ENCODE peak calls at places on chromosome 1, in five cellular contexts. W is PC-9, X is neural progenitor cell, G is astrocyte, H is mesendoderm. A is an unnamed sample. For H3K79me2, the result is how much of the 10 kb centered on the place peaks cover.

GRCh38 chr1:185319152-185319501 is 2.1 kb upstream of the IVNS1ABP start:
- DNase-seq in W (no peak), X (no peak), G (no peak), H (no peak), A (no peak)

GRCh38 chr1:223109581-223110026 is 33.4 kb downstream of the TLR5 start:
- DNase-seq in W (peak), X (no peak), G (no peak), H (peak), A (no peak)

GRCh38 chr1:235866207-235866912 is at the start of gene LYST:
- DNase-seq in W (peak), X (peak), G (no peak), H (peak), A (peak)

GRCh38 chr1:46342084-46342656 is 1.6 kb downstream of the NSUN4 start:
- DNase-seq in W (peak), X (peak), G (peak), H (peak), A (peak)

GRCh38 chr1:22665752-22666151 is 12.7 kb downstream of the C1QB start:
- DNase-seq in W (peak), X (peak), G (peak), H (peak), A (peak)

GRCh38 chr1:206911064-206911663 is 10.6 kb downstream of the FCMR start:
- DNase-seq in W (peak), X (peak), G (peak), H (peak), A (peak)

GRCh38 chr1:222465211-222466041 is 82.5 kb downstream of the HHIPL2 start:
- DNase-seq in W (peak), X (peak), G (peak), H (peak), A (peak)

GRCh38 chr1:2028870-2029560 is 9.9 kb downstream of the GABRD start:
- DNase-seq in W (no peak), X (no peak), G (no peak), H (no peak), A (no peak)

GRCh38 chr1:166170726-166171125 is 3.9 kb upstream of the FAM78B start:
- DNase-seq in W (no peak), X (no peak), G (no peak), H (no peak), A (no peak)

GRCh38 chr1:224635356-224635755 is 19.2 kb downstream of the CNIH3 start:
- DNase-seq in W (peak), X (no peak), G (peak), H (no peak), A (peak)

GRCh38 chr1:23585321-23586022 is 26.2 kb upstream of the ID3 start:
- DNase-seq in W (peak), X (no peak), G (peak), H (no peak), A (peak)

GRCh38 chr1:224727851-224728250 is 111.7 kb downstream of the CNIH3 start:
- DNase-seq in W (no peak), X (no peak), G (peak), H (no peak), A (no peak)

GRCh38 chr1:56301791-56302190 is 277.6 kb downstream of the PLPP3 start:
- DNase-seq in W (no peak), X (no peak), G (peak), H (no peak), A (peak)

GRCh38 chr1:171140466-171140865 is 44.6 kb upstream of the FMO2 start:
- DNase-seq in W (no peak), X (no peak), G (no peak), H (no peak), A (no peak)

GRCh38 chr1:3909615-3910014 is 9.5 kb upstream of the C1orf174 start:
- DNase-seq in W (no peak), X (no peak), G (no peak), H (no peak), A (no peak)

GRCh38 chr1:147541672-147542548 is 609 bp downstream of the BCL9 start:
- DNase-seq in W (no peak), X (peak), G (peak), H (peak), A (peak)

GRCh38 chr1:151998611-151999362 is 5.1 kb upstream of the S100A10 start:
- DNase-seq in W (no peak), X (no peak), G (no peak), H (no peak), A (peak)

DNA sequence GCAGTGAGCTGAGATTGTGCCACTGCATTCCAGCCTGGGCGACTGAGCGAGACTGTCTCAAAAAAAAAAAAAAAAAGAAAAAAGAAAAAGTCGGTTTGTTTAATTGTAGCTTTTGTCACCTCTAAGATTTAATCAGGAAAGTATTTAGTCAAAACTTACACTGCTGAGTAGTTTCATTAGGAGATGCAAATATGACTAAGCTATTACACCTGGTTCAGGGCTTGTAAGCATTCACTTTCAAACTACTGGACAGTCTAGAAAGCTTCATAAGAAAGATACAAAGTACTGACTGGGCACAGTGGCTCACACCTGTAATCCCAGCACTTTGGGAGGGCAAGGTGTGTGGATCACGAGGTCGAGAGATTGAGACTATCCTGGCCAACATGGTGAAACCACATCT is 75.9 kb upstream of the CACYBP start:
- DNase-seq in W (no peak), X (no peak), G (no peak), H (no peak), A (no peak)
- H3K79me2 ChIP-seq in W (under half), X (under half), G (under half), H (under half), A (under half)

GRCh38 chr1:197677313-197677712 is 98.0 kb downstream of the DENND1B start:
- DNase-seq in W (no peak), X (no peak), G (no peak), H (no peak), A (no peak)

GRCh38 chr1:197674286-197674685 is 101.0 kb downstream of the DENND1B start:
- DNase-seq in W (no peak), X (peak), G (no peak), H (peak), A (no peak)

GRCh38 chr1:197672347-197672746 is 102.9 kb downstream of the DENND1B start:
- DNase-seq in W (no peak), X (no peak), G (no peak), H (no peak), A (no peak)

GRCh38 chr1:197677752-197678295 is 97.5 kb downstream of the DENND1B start:
- DNase-seq in W (no peak), X (peak), G (no peak), H (no peak), A (no peak)

GRCh38 chr1:197675475-197676324 is 99.6 kb downstream of the DENND1B start:
- DNase-seq in W (no peak), X (peak), G (no peak), H (no peak), A (no peak)
- H3K79me2 ChIP-seq in W (under half), X (under half), G (under half), H (under half), A (under half)

DNA sequence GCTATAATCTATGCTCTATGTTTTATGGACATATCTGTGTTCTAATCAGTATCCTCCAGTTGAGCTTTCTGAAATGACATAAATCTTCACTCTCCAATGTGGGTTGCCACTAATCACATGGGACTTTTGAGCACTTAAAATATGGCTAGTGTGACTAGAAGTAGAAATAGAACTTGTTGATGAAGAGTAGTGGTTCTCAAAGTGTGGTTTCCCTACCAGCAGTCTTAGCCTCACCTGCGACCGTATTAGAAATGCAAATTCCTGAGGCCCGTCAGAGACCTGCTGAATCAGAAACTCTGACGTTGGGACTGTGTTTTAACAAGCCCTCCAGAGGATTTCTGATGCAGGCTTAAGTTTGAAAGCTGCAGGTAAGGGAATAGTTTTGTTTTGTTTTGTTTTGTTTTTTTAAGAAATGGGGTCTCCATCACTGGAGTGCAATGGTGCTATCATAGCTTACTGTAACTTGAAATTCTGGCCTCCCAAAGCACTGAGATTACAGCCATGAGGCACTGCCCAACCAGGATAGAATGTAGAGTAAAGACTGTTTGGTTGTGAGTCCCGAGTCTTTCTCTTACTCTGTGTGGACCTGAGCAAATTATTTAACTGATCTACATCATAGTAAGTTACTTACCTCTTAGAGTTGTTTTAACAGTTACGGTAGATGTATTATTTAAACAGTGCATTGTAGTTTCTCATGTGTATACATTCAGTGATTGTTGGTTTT is 21.7 kb downstream of the GLRX2 start:
- DNase-seq in W (no peak), X (no peak), G (no peak), H (no peak), A (no peak)
- H3K79me2 ChIP-seq in W (under half), X (under half), G (under half), H (under half), A (under half)

GRCh38 chr1:93661829-93662474 is 19.7 kb downstream of the BCAR3 start:
- DNase-seq in W (peak), X (no peak), G (peak), H (peak), A (peak)
- H3K79me2 ChIP-seq in W (half or more), X (under half), G (half or more), H (under half), A (half or more)

GRCh38 chr1:17222557-17222956 is 17.6 kb downstream of the PADI1 start:
- DNase-seq in W (no peak), X (no peak), G (no peak), H (no peak), A (no peak)

GRCh38 chr1:17220287-17220686 is 15.4 kb downstream of the PADI1 start:
- DNase-seq in W (no peak), X (no peak), G (no peak), H (no peak), A (no peak)

GRCh38 chr1:17225140-17225539 is 20.2 kb downstream of the PADI1 start:
- DNase-seq in W (no peak), X (no peak), G (no peak), H (no peak), A (no peak)

GRCh38 chr1:17227358-17227915 is 21.5 kb upstream of the PADI3 start:
- DNase-seq in W (no peak), X (no peak), G (no peak), H (no peak), A (no peak)

GRCh38 chr1:17224434-17224833 is 19.5 kb downstream of the PADI1 start:
- DNase-seq in W (no peak), X (no peak), G (no peak), H (no peak), A (no peak)
- H3K79me2 ChIP-seq in W (under half), X (under half), G (under half), H (under half), A (under half)

GRCh38 chr1:100924212-100924611 is 28.3 kb downstream of the SLC30A7 start:
- DNase-seq in W (no peak), X (no peak), G (peak), H (no peak), A (peak)
- H3K79me2 ChIP-seq in W (under half), X (under half), G (under half), H (under half), A (under half)